ENCODE peak calls at places on chromosomes 11 and 22, in five cellular contexts. Q, F, V, O and U are unnamed samples.

GRCh38 chr11:115425816-115426215 is 78.4 kb downstream of the CADM1 start:
- DNase-seq in Q (no peak), F (no peak), V (no peak), O (no peak), U (no peak)

GRCh38 chr11:126140106-126140931 is 71.1 kb downstream of the RPUSD4 start:
- DNase-seq in Q (peak), F (peak), V (no peak), O (no peak), U (no peak)

GRCh38 chr11:111762981-111763643 is 3.1 kb downstream of the PPP2R1B start:
- DNase-seq in Q (no peak), F (no peak), V (no peak), O (no peak), U (no peak)

GRCh38 chr11:133549796-133550195 is 17.5 kb upstream of the OPCML start:
- DNase-seq in Q (no peak), F (no peak), V (no peak), O (no peak), U (no peak)

GRCh38 chr11:69310934-69311766 is 17.2 kb downstream of the MYEOV start:
- DNase-seq in Q (no peak), F (peak), V (no peak), O (no peak), U (no peak)

GRCh38 chr11:6319001-6319878 is 1.1 kb downstream of the CAVIN3 start:
- DNase-seq in Q (peak), F (peak), V (peak), O (peak), U (peak)

GRCh38 chr11:96134622-96135021 is 208.4 kb downstream of the MAML2 start:
- DNase-seq in Q (no peak), F (no peak), V (no peak), O (no peak), U (no peak)

GRCh38 chr11:464316-464715 is 14.2 kb downstream of the PTDSS2 start:
- DNase-seq in Q (peak), F (no peak), V (no peak), O (no peak), U (no peak)

GRCh38 chr11:84498016-84498415 is 1129.1 kb downstream of the DLG2 start:
- DNase-seq in Q (no peak), F (no peak), V (no peak), O (no peak), U (no peak)

GRCh38 chr22:20116951-20117645 is at the start of gene TRMT2A:
- DNase-seq in Q (peak), F (peak), V (peak), O (peak), U (peak)
- TF ChIP-seq POLR2A in Q (no peak), F (no peak), V (no peak), O (peak), U (no peak)

GRCh38 chr11:65505434-65506315 is 6.8 kb downstream of the MALAT1 start:
- DNase-seq in Q (no peak), F (peak), V (no peak), O (no peak), U (no peak)
- TF ChIP-seq POLR2A in Q (peak), F (peak), V (no peak), O (peak), U (no peak)

DNA sequence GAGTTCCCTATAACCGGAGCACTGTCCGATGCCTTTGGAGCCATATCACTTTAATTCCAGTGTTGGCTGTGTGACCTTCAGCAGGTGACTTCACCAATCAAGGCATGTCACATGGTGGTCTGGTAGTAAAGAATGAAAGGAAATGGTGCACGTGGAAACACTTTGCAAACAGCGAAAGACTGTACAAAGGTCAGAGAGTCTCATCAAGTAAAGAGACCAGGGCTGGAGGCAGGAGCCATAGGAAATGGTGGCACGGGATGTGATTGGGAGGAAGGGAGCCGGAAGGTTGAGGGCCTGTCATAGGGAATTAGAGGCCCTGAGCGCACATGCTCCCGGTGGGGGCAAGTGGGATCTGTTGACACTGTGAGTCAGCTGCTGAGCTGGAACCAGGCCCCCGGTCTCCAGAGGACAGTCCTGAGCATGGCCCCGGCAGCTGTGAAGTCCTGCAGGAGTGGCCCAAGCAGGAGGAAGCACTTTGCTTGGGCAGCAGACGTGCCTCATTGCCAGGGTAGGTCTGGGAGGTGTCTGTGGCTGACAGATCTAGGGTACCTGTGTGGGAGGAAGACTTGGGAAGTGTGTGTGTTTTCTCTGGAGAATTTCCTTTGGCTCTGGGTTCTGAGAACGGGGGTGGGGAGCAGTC is 2.0 kb downstream of the DAGLA start:
- DNase-seq in Q (no peak), F (peak), V (peak), O (peak), U (no peak)
- TF ChIP-seq POLR2A in Q (no peak), F (no peak), V (no peak), O (peak), U (no peak)

GRCh38 chr11:71158936-71159335 is 93.4 kb downstream of the SHANK2 start:
- DNase-seq in Q (no peak), F (peak), V (no peak), O (no peak), U (no peak)
- TF ChIP-seq POLR2A in Q (no peak), F (no peak), V (no peak), O (no peak), U (no peak)

GRCh38 chr11:46120361-46120710 is 918 bp downstream of the PHF21A start:
- DNase-seq in Q (peak), F (peak), V (peak), O (peak), U (peak)

GRCh38 chr11:46120711-46121327 is 435 bp downstream of the PHF21A start:
- DNase-seq in Q (peak), F (peak), V (peak), O (peak), U (peak)

GRCh38 chr11:46121724-46122477 is 647 bp upstream of the PHF21A start:
- DNase-seq in Q (peak), F (peak), V (peak), O (peak), U (peak)

GRCh38 chr11:46122955-46123354 is 1.7 kb upstream of the PHF21A start:
- DNase-seq in Q (no peak), F (no peak), V (no peak), O (no peak), U (no peak)

DNA sequence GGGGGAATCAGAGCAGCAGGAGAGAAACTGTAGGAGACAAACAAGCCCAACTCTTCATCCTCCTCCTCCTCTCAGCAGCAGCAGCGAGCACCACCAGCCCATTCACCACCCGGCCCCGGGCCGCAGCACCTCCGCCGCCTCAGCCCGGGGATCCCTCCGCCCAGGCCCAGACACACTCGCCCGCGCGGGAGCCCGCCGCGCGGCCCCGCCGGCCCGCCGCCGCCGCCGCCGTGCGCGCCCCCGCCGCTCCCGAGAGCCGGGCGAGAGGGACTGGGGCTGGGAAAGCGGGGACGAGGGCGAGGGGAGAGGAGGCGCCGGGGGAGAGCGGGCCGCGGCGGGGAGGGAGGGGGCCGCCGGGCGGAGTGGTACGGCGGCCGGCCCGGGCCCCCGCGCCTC is at the start of gene PHF21A:
- DNase-seq in Q (peak), F (peak), V (peak), O (peak), U (peak)
- TF ChIP-seq POLR2A in Q (no peak), F (peak), V (no peak), O (peak), U (no peak)

DNA sequence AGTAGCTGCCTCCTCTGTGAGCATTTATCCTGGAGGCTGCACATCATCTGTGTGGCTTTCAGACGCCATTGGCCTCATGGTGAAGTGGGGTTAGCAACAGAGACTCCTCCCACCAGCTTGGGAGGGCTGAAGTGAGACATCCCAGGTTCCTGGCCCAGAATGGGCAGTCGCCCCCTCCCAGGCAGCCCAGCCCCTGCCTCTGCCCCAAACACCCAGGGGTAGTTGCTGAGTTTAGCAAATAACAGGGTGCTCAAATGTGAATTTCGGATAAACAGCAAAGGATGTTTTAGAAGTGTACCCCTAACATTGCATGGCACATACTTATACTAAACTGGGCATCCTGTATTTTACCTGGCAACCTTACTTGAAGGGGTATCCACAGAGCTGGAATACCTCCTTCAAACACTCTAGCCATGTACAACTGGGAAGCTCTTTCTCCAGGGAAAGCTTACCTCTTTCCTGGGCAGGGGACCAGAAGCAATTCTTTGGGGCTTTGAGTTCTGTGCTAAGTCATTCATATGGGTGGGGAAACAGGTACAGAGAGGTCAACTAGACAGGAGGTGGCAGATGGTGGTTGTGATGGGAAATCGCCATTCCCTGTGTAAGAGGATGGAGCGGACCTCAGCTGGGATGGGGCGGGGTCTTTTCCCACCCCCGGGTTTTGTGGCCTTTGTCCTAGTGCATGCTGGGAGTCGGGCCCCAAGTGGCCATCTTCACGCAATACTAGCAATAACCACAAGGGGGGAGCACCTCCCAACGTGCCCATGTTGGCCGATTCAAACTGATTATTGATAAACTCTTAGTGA is 19.3 kb downstream of the MTFP1 start:
- DNase-seq in Q (no peak), F (no peak), V (no peak), O (peak), U (no peak)
- TF ChIP-seq POLR2A in Q (no peak), F (no peak), V (no peak), O (no peak), U (no peak)

DNA sequence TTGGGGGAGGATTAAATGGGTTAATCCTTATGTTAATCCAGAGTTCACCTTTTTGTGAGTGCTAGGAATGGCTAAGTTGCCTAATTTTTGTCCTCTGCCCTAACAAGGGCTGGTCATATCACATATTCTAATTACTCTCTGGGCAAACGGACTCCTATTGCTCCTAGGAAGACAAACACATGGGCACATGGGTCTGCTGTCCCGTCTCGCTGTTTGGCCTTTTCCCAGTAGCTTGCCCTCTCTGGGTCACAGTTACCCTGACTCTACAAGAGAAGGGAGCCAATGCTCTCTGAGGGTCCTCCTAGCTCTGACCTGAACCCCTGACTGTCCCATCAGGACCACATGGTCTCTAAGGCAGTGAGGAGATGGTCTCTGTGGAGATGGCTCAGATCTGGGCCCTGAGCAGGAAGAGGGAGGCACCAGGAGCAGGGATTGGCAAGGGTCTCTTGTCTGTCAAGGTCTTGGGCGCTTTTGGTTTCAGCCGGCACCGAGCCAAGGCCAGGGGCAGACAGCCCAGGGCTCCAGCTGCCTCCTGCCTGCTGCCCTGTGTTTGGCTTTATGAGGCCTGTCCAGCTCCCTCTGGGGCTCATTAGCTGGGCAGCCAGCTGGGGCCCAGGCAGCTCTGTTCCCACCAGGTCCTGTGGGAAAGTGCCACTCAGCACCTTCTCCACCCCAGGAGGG is 560.0 kb downstream of the MN1 start:
- DNase-seq in Q (peak), F (no peak), V (peak), O (no peak), U (peak)
- TF ChIP-seq POLR2A in Q (no peak), F (no peak), V (no peak), O (no peak), U (no peak)

GRCh38 chr22:22902247-22902962 is 14.8 kb downstream of the IGLL5 start:
- DNase-seq in Q (peak), F (no peak), V (no peak), O (no peak), U (no peak)
- TF ChIP-seq POLR2A in Q (no peak), F (no peak), V (no peak), O (no peak), U (no peak)

GRCh38 chr11:103108933-103109817 is at the start of gene DYNC2H1:
- DNase-seq in Q (peak), F (peak), V (peak), O (peak), U (peak)
- TF ChIP-seq POLR2A in Q (no peak), F (no peak), V (no peak), O (no peak), U (no peak)